ENCODE peak calls at places on chromosomes 13 and 19, in eight cellular contexts. E is right lobe of liver, O is uterus, V is Panc1, N is PC-3, B is neuronal stem cell, U is heart left ventricle, K is transverse colon. M is an unnamed sample.

GRCh38 chr19:40811478-40812341 is 12.7 kb downstream of the EGLN2 start:
- DNase-seq in E (no peak), O (peak; percentile 39), V (no peak), N (no peak), B (peak; percentile 44), U (no peak), K (no peak), M (no peak)

GRCh38 chr19:35585844-35586243 is at the start of gene PMIS2:
- DNase-seq in E (no peak), O (no peak), V (no peak), N (no peak), B (no peak), U (no peak), K (no peak), M (peak; percentile 32)

GRCh38 chr19:540867-541637 is 2.8 kb upstream of the GZMM start:
- DNase-seq in E (peak; percentile 19), O (no peak), V (no peak), N (no peak), B (no peak), U (no peak), K (no peak), M (no peak)

GRCh38 chr13:93450761-93451160 is 224.2 kb downstream of the GPC6 start:
- DNase-seq in E (no peak), O (no peak), V (no peak), N (no peak), B (no peak), U (no peak), K (no peak), M (no peak)

GRCh38 chr19:17614476-17614875 is 59.0 kb downstream of the COLGALT1 start:
- DNase-seq in E (no peak), O (no peak), V (no peak), N (no peak), B (no peak), U (no peak), K (no peak), M (no peak)

GRCh38 chr19:41893899-41894298 is 10.9 kb downstream of the ARHGEF1 start:
- DNase-seq in E (no peak), O (no peak), V (no peak), N (no peak), B (no peak), U (no peak), K (no peak), M (no peak)

GRCh38 chr13:35879111-35879510 is 252.1 kb downstream of the DCLK1 start:
- DNase-seq in E (no peak), O (no peak), V (no peak), N (no peak), B (no peak), U (no peak), K (no peak), M (no peak)

GRCh38 chr19:29418106-29418684 is 107.6 kb upstream of the VSTM2B start:
- DNase-seq in E (no peak), O (no peak), V (no peak), N (no peak), B (no peak), U (no peak), K (no peak), M (no peak)

GRCh38 chr19:48372904-48373303 is 8.7 kb downstream of the SYNGR4 start:
- DNase-seq in E (no peak), O (no peak), V (no peak), N (peak; percentile 88), B (no peak), U (no peak), K (peak; percentile 56), M (no peak)

GRCh38 chr19:56142087-56142787 is 1.1 kb downstream of the ZNF444 start:
- DNase-seq in E (peak; percentile 63), O (no peak), V (no peak), N (peak; percentile 75), B (no peak), U (no peak), K (peak; percentile 64), M (no peak)

GRCh38 chr19:7529246-7529600 is 6.3 kb upstream of the PNPLA6 start:
- DNase-seq in E (no peak), O (no peak), V (no peak), N (no peak), B (no peak), U (no peak), K (no peak), M (no peak)

GRCh38 chr19:2867025-2867991 is at the start of gene ZNF556:
- DNase-seq in E (no peak), O (peak; percentile 32), V (no peak), N (peak; percentile 25), B (no peak), U (no peak), K (no peak), M (peak; percentile 61)

GRCh38 chr19:6528544-6529121 is 2.2 kb upstream of the TNFSF9 start:
- DNase-seq in E (peak; percentile 39), O (peak; percentile 28), V (no peak), N (no peak), B (no peak), U (peak; percentile 84), K (peak; percentile 51), M (no peak)

GRCh38 chr13:108963846-108964600 is 334.6 kb downstream of the MYO16 start:
- DNase-seq in E (no peak), O (no peak), V (no peak), N (peak; percentile 4), B (no peak), U (no peak), K (no peak), M (no peak)

GRCh38 chr13:99528547-99528946 is 27.3 kb downstream of the TM9SF2 start:
- DNase-seq in E (no peak), O (no peak), V (no peak), N (peak; percentile 25), B (no peak), U (no peak), K (no peak), M (no peak)

GRCh38 chr13:30804474-30804873 is 69.1 kb downstream of the ALOX5AP start:
- DNase-seq in E (no peak), O (no peak), V (no peak), N (no peak), B (no peak), U (no peak), K (no peak), M (no peak)

GRCh38 chr13:89982406-89983085 is 1364.9 kb upstream of the MIR17HG start:
- DNase-seq in E (no peak), O (no peak), V (no peak), N (no peak), B (no peak), U (no peak), K (no peak), M (no peak)

GRCh38 chr13:78806457-78806856 is 147.5 kb upstream of the OBI1 start:
- DNase-seq in E (no peak), O (no peak), V (no peak), N (peak; percentile 18), B (no peak), U (no peak), K (no peak), M (no peak)

GRCh38 chr19:30923096-30923495 is 426.1 kb downstream of the TSHZ3 start:
- DNase-seq in E (no peak), O (no peak), V (no peak), N (no peak), B (no peak), U (no peak), K (no peak), M (no peak)

GRCh38 chr13:24273926-24274325 is 35.5 kb upstream of the C1QTNF9 start:
- DNase-seq in E (no peak), O (no peak), V (no peak), N (no peak), B (no peak), U (no peak), K (no peak), M (no peak)

GRCh38 chr19:49553451-49554271 is 25.9 kb downstream of the RCN3 start:
- DNase-seq in E (no peak), O (no peak), V (no peak), N (peak; percentile 90), B (no peak), U (no peak), K (peak; percentile 70), M (no peak)

GRCh38 chr13:65551208-65551607 is 1678.9 kb downstream of the PCDH9 start:
- DNase-seq in E (no peak), O (no peak), V (no peak), N (no peak), B (no peak), U (no peak), K (no peak), M (no peak)
- H3K4me3 ChIP-seq in E (no peak overlapping the region), O (no peak overlapping the region), V (no peak overlapping the region), N (no peak overlapping the region), B (no peak overlapping the region), U (no peak overlapping the region), K (no peak overlapping the region), M (no peak overlapping the region)

GRCh38 chr19:45234089-45234869 is 10.9 kb downstream of the EXOC3L2 start:
- DNase-seq in E (no peak), O (no peak), V (no peak), N (no peak), B (no peak), U (no peak), K (no peak), M (no peak)
- H3K27me3 ChIP-seq in E (no peaks in the 10 kb centered on the region), O (peaks cover 4% of the 10 kb centered on the region), V (no peaks in the 10 kb centered on the region), N (no peaks in the 10 kb centered on the region), B (no peaks in the 10 kb centered on the region), U (peaks cover 20% of the 10 kb centered on the region), K (peaks cover 36% of the 10 kb centered on the region), M (no peaks in the 10 kb centered on the region)

DNA sequence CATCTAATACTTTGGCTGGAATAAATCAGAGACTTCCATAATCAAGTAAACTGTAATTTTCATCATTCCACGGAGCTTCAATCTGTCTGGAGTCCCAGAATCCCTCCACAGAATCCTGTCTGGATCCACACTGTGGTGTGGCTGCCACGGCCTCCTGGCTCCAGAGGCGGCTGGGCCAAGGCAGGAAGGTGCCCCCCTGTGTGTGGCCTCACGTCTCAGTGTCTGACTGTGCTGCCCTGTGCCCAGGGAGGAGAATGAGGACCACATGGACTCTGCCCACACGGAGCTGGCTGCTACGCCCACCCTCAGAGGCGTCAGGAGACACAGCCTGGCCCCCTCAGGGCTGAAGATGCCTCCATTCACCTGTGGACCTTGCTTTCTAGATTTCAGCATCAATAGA is 12.2 kb upstream of the ZNF135 start:
- DNase-seq in E (no peak), O (no peak), V (no peak), N (no peak), B (no peak), U (no peak), K (no peak), M (no peak)
- H3K9me3 ChIP-seq in E (no peaks in the 10 kb centered on the region), O (peaks cover 30% of the 10 kb centered on the region), V (peaks cover 6% of the 10 kb centered on the region), N (peaks cover 45% of the 10 kb centered on the region), B (peaks cover 46% of the 10 kb centered on the region), U (peaks cover 90% of the 10 kb centered on the region), K (peaks cover 24% of the 10 kb centered on the region), M (no peaks in the 10 kb centered on the region)

DNA sequence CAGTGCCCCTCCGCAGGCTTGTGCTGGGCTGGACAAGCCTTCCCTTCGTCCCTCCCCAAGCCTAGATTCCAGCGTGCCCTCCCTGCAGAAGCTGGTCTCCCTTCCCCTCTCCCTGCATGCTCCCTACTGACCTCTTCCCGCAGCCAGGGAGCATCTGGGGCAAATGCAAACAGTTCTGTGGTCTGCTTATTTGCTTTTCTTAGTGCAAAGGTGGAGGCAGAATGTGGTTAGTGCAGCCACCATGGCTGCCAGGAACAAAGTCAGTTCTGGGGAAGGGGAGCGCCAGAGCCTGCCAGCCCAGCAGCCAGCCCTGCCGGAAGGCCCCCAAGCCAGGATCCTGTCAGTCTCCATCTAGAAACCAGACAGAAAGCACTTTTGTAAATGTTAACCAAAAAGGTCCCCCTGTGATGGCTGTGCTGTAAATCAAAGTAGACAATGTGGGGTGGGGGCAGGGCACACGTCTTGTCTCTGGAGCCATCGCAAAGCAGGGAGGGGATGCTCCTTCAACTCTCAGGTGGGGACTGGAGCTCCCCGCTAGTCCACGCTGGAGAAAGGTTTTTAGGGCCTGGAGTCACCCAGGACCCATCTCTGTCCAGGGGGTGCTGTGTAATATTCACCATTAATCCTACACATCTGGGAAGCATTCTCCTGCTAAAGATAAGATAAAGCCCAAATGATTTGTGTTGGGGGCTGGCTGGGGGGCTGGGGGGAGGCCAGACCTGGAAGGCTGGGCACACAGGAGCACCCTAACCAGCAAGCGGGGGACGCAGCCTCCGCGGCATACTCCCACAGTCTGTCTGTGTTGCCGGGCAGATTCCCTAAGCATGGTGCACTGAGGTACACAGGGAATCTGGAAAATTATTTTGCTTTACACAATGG is 30.9 kb downstream of the SERP2 start:
- DNase-seq in E (peak; percentile 65), O (no peak), V (no peak), N (no peak), B (no peak), U (no peak), K (peak; percentile 38), M (no peak)
- H3K4me3 ChIP-seq in E (peak overlapping the region; percentile 36), O (no peak overlapping the region), V (peak overlapping the region; percentile 35), N (peak overlapping the region; percentile 5), B (no peak overlapping the region), U (no peak overlapping the region), K (peak overlapping the region; percentile 2), M (no peak overlapping the region)

M was measured in MG63.